ENCODE peak calls at places on chromosomes 2 and 18, in eight cellular contexts. Z is bronchial epithelial cell, I is RWPE1, X is WTC11, R is tibial artery, S is GM06990, F is ovary, B is colonic mucosa. D is an unnamed sample.

GRCh38 chr18:35430721-35431441 is 53.7 kb upstream of the ZNF396 start:
- DNase-seq in Z (no peak), I (no peak), X (no peak), R (no peak), S (no peak), F (no peak), B (no peak), D (no peak)

GRCh38 chr18:68234115-68234514 is 480.8 kb downstream of the TMX3 start:
- DNase-seq in Z (no peak), I (no peak), X (no peak), R (no peak), S (no peak), F (no peak), B (no peak), D (no peak)

GRCh38 chr2:96538487-96539214 is 2.1 kb downstream of the ARID5A start:
- DNase-seq in Z (no peak), I (no peak), X (peak; percentile 86), R (peak; percentile 91), S (peak; percentile 60), F (no peak), B (peak; percentile 76), D (no peak)

GRCh38 chr2:154620490-154620889 is 78.0 kb upstream of the KCNJ3 start:
- DNase-seq in Z (no peak), I (no peak), X (no peak), R (no peak), S (no peak), F (no peak), B (no peak), D (no peak)

GRCh38 chr18:73986711-73987110 is 160.9 kb downstream of the FBXO15 start:
- DNase-seq in Z (peak; percentile 64), I (no peak), X (no peak), R (no peak), S (no peak), F (no peak), B (no peak), D (no peak)

GRCh38 chr2:151363709-151364108 is 6.3 kb downstream of the TNFAIP6 start:
- DNase-seq in Z (no peak), I (no peak), X (no peak), R (peak; percentile 35), S (peak; percentile 64), F (no peak), B (no peak), D (peak; percentile 17)

GRCh38 chr18:25077933-25078707 is 273.8 kb downstream of the ZNF521 start:
- DNase-seq in Z (no peak), I (no peak), X (no peak), R (no peak), S (no peak), F (no peak), B (no peak), D (no peak)

GRCh38 chr2:217905906-217906305 is 96.9 kb downstream of the TNS1 start:
- DNase-seq in Z (no peak), I (no peak), X (no peak), R (no peak), S (no peak), F (no peak), B (no peak), D (no peak)

GRCh38 chr2:236507393-236508085 is 62.1 kb upstream of the ACKR3 start:
- DNase-seq in Z (peak; percentile 71), I (peak; percentile 54), X (peak; percentile 73), R (peak; percentile 29), S (peak; percentile 46), F (peak; percentile 69), B (no peak), D (no peak)

GRCh38 chr2:46179037-46179621 is 118.1 kb upstream of the EPAS1 start:
- DNase-seq in Z (peak; percentile 66), I (no peak), X (no peak), R (peak; percentile 48), S (peak; percentile 15), F (peak; percentile 73), B (no peak), D (no peak)

GRCh38 chr2:170922683-170923494 is 6.2 kb upstream of the GORASP2 start:
- DNase-seq in Z (no peak), I (no peak), X (no peak), R (no peak), S (no peak), F (no peak), B (no peak), D (no peak)

GRCh38 chr2:161036926-161037325 is 123.3 kb upstream of the TANK start:
- DNase-seq in Z (no peak), I (no peak), X (no peak), R (no peak), S (no peak), F (no peak), B (no peak), D (no peak)

GRCh38 chr18:79502785-79503184 is 107.1 kb downstream of the NFATC1 start:
- DNase-seq in Z (peak; percentile 17), I (no peak), X (no peak), R (no peak), S (no peak), F (no peak), B (no peak), D (no peak)

GRCh38 chr2:197799072-197799471 is 5.3 kb upstream of the PLCL1 start:
- DNase-seq in Z (no peak), I (no peak), X (no peak), R (no peak), S (no peak), F (no peak), B (no peak), D (no peak)

GRCh38 chr18:77077401-77077800 is 55.2 kb downstream of the MBP start:
- DNase-seq in Z (no peak), I (no peak), X (no peak), R (no peak), S (no peak), F (no peak), B (no peak), D (no peak)

GRCh38 chr2:233460726-233461431 is 105.7 kb downstream of the USP40 start:
- DNase-seq in Z (no peak), I (no peak), X (no peak), R (no peak), S (no peak), F (no peak), B (peak; percentile 52), D (no peak)

GRCh38 chr2:25698752-25699151 is 25.4 kb upstream of the DTNB start:
- DNase-seq in Z (peak; percentile 85), I (peak; percentile 29), X (no peak), R (no peak), S (no peak), F (no peak), B (no peak), D (peak; percentile 32)

GRCh38 chr2:207103132-207103531 is 62.6 kb downstream of the KLF7 start:
- DNase-seq in Z (no peak), I (peak; percentile 17), X (no peak), R (no peak), S (no peak), F (no peak), B (no peak), D (no peak)
- TF ChIP-seq CTCF in Z (no peak), I (no peak), X (no peak), R (no peak), S (no peak), F (no peak), B (no peak), D (no peak)

GRCh38 chr2:70647873-70648481 is 94.4 kb upstream of the TGFA start:
- DNase-seq in Z (peak; percentile 65), I (peak; percentile 70), X (peak; percentile 90), R (peak; percentile 34), S (peak; percentile 23), F (peak; percentile 12), B (peak; percentile 66), D (peak; percentile 67)

GRCh38 chr2:70641263-70641784 is 87.7 kb upstream of the TGFA start:
- DNase-seq in Z (peak; percentile 80), I (no peak), X (no peak), R (no peak), S (no peak), F (no peak), B (no peak), D (no peak)

GRCh38 chr2:70646429-70646828 is 92.8 kb upstream of the TGFA start:
- DNase-seq in Z (no peak), I (no peak), X (no peak), R (no peak), S (no peak), F (no peak), B (peak; percentile 39), D (no peak)

GRCh38 chr2:70643715-70644114 is 90.1 kb upstream of the TGFA start:
- DNase-seq in Z (peak; percentile 43), I (peak; percentile 49), X (peak; percentile 72), R (no peak), S (no peak), F (no peak), B (peak; percentile 33), D (peak; percentile 67)

DNA sequence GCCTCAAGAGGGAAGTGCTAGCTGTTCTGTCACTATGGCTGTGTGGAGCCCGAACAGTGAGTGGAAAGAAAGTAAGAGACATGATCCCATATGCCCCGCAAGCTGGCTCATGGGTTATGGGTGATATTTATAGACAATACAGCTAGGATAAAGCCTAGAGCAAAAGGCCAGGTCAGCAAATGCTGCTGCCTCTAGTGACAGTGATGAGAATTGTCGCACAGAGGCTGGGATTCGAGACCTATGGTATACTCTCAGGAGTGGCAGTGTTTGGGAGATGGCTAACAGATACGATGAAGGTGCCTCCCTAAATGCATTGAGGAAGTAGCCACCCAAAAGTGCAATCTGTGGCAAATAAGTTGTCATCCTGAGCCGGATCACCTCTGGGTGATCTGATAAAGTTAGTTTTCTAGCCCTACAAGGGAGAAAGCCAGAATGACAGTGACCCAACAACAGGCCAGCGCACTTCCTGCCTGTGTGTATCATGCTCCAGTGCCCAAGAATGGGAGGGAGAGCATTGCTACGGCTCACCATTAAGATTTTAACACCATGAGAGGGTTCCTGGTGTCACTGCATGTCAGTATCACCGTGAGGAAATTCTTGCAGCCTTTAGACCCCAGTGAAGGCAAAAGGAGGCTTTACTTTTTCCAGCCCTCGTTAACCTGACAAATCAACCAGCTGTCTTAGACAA is 92.3 kb upstream of the TGFA start:
- DNase-seq in Z (peak; percentile 13), I (peak; percentile 5), X (peak; percentile 31), R (no peak), S (no peak), F (no peak), B (peak; percentile 23), D (peak; percentile 30)
- TF ChIP-seq CTCF in Z (peak; percentile 27), I (no peak), X (peak; percentile 12), R (no peak), S (peak; percentile 15), F (no peak), B (peak; percentile 26), D (peak; percentile 9)

DNA sequence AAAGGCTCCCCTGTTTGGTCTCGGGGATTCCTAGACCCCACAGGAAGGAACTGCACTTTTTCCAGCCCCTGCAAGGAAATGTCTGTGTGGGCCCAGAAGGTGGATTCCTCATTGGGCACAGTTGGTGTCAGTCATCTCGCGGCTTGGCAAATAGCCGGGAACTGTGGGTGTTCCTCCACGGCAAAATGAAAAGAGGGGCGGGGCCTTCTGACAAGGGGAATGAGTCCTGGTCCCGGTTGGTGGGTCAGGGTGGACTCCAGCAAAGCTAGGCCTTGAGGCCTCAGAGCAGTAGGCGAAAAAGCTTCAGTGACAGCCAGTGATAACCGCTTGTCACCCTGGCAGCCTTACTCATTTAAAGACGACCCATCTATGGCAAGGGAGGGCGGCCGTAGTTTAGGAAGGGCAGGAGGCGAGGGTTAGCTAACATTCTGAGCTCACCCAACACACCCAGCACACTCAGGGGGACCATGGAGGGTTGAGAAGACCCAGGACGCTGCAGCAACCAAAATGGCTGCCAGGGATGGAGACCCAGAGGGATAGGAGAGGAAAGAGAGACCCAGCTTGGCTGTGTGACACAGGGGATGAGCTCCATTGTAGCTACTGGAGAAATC is 16.5 kb downstream of the SLC4A3 start:
- DNase-seq in Z (no peak), I (no peak), X (peak; percentile 59), R (peak; percentile 11), S (no peak), F (peak; percentile 74), B (no peak), D (no peak)
- TF ChIP-seq CTCF in Z (no peak), I (no peak), X (no peak), R (no peak), S (no peak), F (no peak), B (no peak), D (no peak)

GRCh38 chr2:72980535-72981217 is 63.4 kb downstream of the EMX1 start:
- DNase-seq in Z (peak; percentile 60), I (peak; percentile 28), X (no peak), R (no peak), S (no peak), F (no peak), B (no peak), D (no peak)
- TF ChIP-seq CTCF in Z (no peak), I (no peak), X (no peak), R (no peak), S (no peak), F (no peak), B (no peak), D (no peak)